ENCODE peak calls at places on chromosomes 7 and 10, in six cellular contexts. F is heart left ventricle; V is PC-3; Y is DND-41; R is breast epithelium; N is effector memory CD4-positive, alpha-beta T cell. C is an unnamed sample.
A peak's percentile ranks its signal among the peaks of the same experiment; 100 is the strongest.

GRCh38 chr7:54878339-54878738 is 119.3 kb upstream of the SEC61G start:
- DNase-seq in F (no peak), V (no peak), Y (no peak), R (no peak), N (no peak), C (no peak)

GRCh38 chr7:84238611-84239010 is 44.0 kb upstream of the SEMA3A start:
- DNase-seq in F (no peak), V (no peak), Y (no peak), R (no peak), N (no peak), C (no peak)

GRCh38 chr7:99395616-99396327 is 12.6 kb downstream of the PDAP1 start:
- DNase-seq in F (no peak), V (no peak), Y (no peak), R (no peak), N (no peak), C (no peak)

GRCh38 chr7:48112431-48113165 is 23.5 kb downstream of the UPP1 start:
- DNase-seq in F (no peak), V (peak; percentile 31), Y (no peak), R (no peak), N (no peak), C (no peak)

GRCh38 chr7:149882264-149883048 is 8.7 kb downstream of the ATP6V0E2 start:
- DNase-seq in F (peak; percentile 21), V (no peak), Y (no peak), R (peak; percentile 81), N (no peak), C (no peak)

GRCh38 chr10:44389150-44389549 is 4.3 kb upstream of the CXCL12 start:
- DNase-seq in F (peak; percentile 73), V (no peak), Y (no peak), R (no peak), N (no peak), C (no peak)

GRCh38 chr10:104329754-104330153 is 8.5 kb downstream of the ITPRIP start:
- DNase-seq in F (no peak), V (peak; percentile 76), Y (no peak), R (no peak), N (no peak), C (no peak)

GRCh38 chr7:28077616-28078015 is 103.0 kb downstream of the JAZF1 start:
- DNase-seq in F (no peak), V (no peak), Y (no peak), R (no peak), N (no peak), C (no peak)

GRCh38 chr7:106868364-106868763 is 3.3 kb downstream of the PIK3CG start:
- DNase-seq in F (no peak), V (no peak), Y (no peak), R (no peak), N (no peak), C (no peak)
- H3K4me1 ChIP-seq in F (no peaks in the 10 kb centered on the region), V (no peaks in the 10 kb centered on the region), Y (peaks cover 77% of the 10 kb centered on the region), R (no peaks in the 10 kb centered on the region), N (peaks cover 31% of the 10 kb centered on the region), C (no peaks in the 10 kb centered on the region)

GRCh38 chr10:29922226-29922625 is 137.2 kb downstream of the JCAD start:
- DNase-seq in F (no peak), V (no peak), Y (no peak), R (no peak), N (no peak), C (no peak)
- H3K27ac ChIP-seq in F (no peak overlapping the region), V (no peak overlapping the region), Y (no peak overlapping the region), R (no peak overlapping the region), N (no peak overlapping the region), C (no peak overlapping the region)

GRCh38 chr7:131038153-131038552 is 289.5 kb upstream of the MKLN1 start:
- DNase-seq in F (no peak), V (no peak), Y (no peak), R (no peak), N (no peak), C (no peak)

GRCh38 chr7:131039355-131039762 is 288.3 kb upstream of the MKLN1 start:
- DNase-seq in F (no peak), V (no peak), Y (no peak), R (no peak), N (no peak), C (no peak)

GRCh38 chr7:131035088-131035770 is 292.4 kb upstream of the MKLN1 start:
- DNase-seq in F (no peak), V (no peak), Y (no peak), R (no peak), N (no peak), C (no peak)

GRCh38 chr7:131031100-131031868 is 296.4 kb upstream of the MKLN1 start:
- DNase-seq in F (no peak), V (no peak), Y (no peak), R (no peak), N (no peak), C (no peak)

DNA sequence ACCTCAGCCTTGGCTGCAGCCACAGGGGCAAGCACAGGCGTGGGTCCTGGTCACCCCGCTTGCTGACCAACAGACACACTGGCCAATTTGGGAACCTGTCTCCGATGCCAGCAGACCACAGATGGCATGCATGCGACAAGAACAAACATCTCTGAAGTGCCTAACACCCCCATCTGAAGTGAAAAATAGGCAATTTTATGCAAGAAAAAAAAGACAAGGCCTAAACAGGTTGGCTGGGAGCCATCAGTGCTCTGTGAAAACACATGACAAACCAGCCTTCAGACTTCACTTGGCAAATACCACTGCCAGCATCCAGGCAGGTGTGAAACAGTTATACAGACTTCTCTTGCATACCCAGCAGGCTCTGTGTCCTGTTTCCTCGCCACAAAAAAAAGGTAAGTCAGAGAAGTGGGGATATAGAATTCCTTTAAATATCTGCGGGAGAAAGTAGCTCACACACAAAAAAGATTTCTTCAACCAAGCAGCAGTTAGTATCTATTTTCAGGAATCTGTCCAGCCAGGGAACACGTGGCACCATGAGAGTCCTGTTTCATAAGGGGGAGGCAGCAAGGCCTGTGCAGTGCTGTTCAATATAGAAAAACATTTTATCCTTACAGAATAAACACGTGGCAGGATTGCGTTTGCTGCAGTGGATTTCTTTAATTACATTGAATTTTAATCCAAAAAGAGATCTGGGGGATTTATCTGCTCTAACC is 293.4 kb upstream of the MKLN1 start:
- DNase-seq in F (no peak), V (no peak), Y (peak; percentile 51), R (no peak), N (no peak), C (no peak)
- H3K4me1 ChIP-seq in F (peaks cover 24% of the 10 kb centered on the region), V (peaks cover 4% of the 10 kb centered on the region), Y (peaks cover 46% of the 10 kb centered on the region), R (peaks cover 6% of the 10 kb centered on the region), N (peaks cover 52% of the 10 kb centered on the region), C (peaks cover 57% of the 10 kb centered on the region)

DNA sequence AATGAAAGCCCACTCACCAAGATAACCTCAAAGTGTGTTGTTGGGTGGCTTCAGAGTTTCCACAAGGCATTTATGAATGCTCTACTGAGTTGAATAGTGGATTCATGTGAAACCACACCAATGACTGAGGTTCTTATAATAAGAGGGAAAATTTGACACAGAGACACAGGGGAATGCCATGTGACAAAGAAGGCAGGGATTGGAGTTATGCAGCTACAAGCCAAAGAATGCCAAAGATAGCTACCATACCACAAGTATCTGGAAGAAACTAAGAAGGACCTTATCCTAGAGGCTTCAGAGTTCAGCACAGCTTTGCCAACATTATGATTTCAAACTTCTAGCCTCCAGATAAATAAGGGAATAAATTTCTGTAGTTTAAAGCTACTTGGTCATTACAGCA is 68.0 kb upstream of the PCDH15 start:
- DNase-seq in F (no peak), V (no peak), Y (no peak), R (no peak), N (no peak), C (no peak)
- H3K27ac ChIP-seq in F (no peak overlapping the region), V (no peak overlapping the region), Y (no peak overlapping the region), R (no peak overlapping the region), N (no peak overlapping the region), C (no peak overlapping the region)

GRCh38 chr10:102775973-102776669 is 32.4 kb downstream of the WBP1L start:
- DNase-seq in F (peak; percentile 92), V (no peak), Y (peak; percentile 85), R (peak; percentile 64), N (no peak), C (peak; percentile 93)
- H3K4me1 ChIP-seq in F (peaks cover 65% of the 10 kb centered on the region), V (peaks cover 9% of the 10 kb centered on the region), Y (peaks cover 41% of the 10 kb centered on the region), R (peaks cover 30% of the 10 kb centered on the region), N (peaks cover 11% of the 10 kb centered on the region), C (peaks cover 75% of the 10 kb centered on the region)

GRCh38 chr10:89279449-89279869 is 22.4 kb upstream of the IFIT2 start:
- DNase-seq in F (peak; percentile 38), V (peak; percentile 88), Y (no peak), R (no peak), N (no peak), C (no peak)

GRCh38 chr10:89283988-89284475 is 17.8 kb upstream of the IFIT2 start:
- DNase-seq in F (peak; percentile 61), V (peak; percentile 64), Y (no peak), R (peak; percentile 40), N (no peak), C (peak; percentile 70)

GRCh38 chr10:89283174-89283987 is 18.5 kb upstream of the IFIT2 start:
- DNase-seq in F (no peak), V (peak; percentile 63), Y (no peak), R (no peak), N (no peak), C (no peak)

GRCh38 chr10:89280501-89280900 is 21.3 kb upstream of the IFIT2 start:
- DNase-seq in F (no peak), V (no peak), Y (no peak), R (no peak), N (no peak), C (no peak)

DNA sequence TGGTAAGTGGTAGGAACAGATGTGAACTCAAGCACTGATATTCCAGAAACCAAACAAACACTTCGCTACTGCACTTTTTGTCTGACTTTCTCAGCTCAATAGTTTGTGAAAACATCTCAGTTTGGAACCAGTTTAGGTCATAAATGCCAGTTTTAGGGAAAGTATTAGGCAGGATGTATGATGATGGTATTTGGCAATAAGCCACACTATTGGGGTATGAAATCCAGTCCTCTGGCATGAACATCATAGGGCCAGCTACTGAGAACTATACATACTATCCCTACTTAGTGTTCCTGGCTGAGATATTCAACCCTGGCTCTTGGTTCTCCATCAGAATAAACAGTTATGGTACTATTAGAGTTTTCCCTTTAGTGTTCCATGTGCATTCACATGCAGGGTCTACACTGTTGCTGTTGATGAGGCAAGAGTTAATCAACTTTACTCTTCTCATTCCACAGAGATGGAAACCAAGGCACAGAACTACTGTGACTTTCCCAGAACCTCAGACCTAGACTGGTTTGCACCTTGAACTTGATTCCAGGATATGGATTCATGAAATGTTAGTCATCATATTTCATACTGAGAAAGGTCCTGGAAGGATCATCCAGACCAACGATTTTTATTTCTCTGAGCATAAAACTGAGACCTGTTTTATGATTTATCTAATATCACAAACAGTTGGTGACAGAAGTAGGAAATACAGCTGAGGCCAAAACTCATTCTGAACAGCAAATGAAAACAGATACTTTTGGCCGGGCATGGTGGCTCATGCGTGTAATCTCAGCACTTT is 20.0 kb upstream of the IFIT2 start:
- DNase-seq in F (no peak), V (peak; percentile 64), Y (no peak), R (no peak), N (no peak), C (no peak)
- H3K27ac ChIP-seq in F (no peak overlapping the region), V (peak overlapping the region; percentile 96), Y (no peak overlapping the region), R (peak overlapping the region; percentile 44), N (no peak overlapping the region), C (no peak overlapping the region)

C was measured in psoas muscle.